ENCODE peak calls at places on chromosome 3, in six cellular contexts. V, R, P, W, O and L are unnamed samples.

GRCh38 chr3:23183114-23183513 is 20.0 kb upstream of the UBE2E2 start:
- DNase-seq in V (no peak), R (no peak), P (no peak), W (no peak), O (no peak), L (no peak)

GRCh38 chr3:133915685-133916639 is 20.3 kb upstream of the RAB6B start:
- DNase-seq in V (no peak), R (no peak), P (no peak), W (no peak), O (no peak), L (no peak)

GRCh38 chr3:58631742-58632141 is 34.8 kb downstream of the FAM3D start:
- DNase-seq in V (no peak), R (no peak), P (no peak), W (no peak), O (no peak), L (no peak)

GRCh38 chr3:195087321-195087720 is 183.6 kb downstream of the XXYLT1 start:
- DNase-seq in V (no peak), R (no peak), P (no peak), W (no peak), O (no peak), L (no peak)

GRCh38 chr3:150787741-150788370 is 24.9 kb upstream of the SIAH2 start:
- DNase-seq in V (peak), R (no peak), P (peak), W (peak), O (peak), L (peak)

GRCh38 chr3:58383476-58383875 is 50.2 kb downstream of the PDHB start:
- DNase-seq in V (peak), R (no peak), P (no peak), W (no peak), O (no peak), L (no peak)

GRCh38 chr3:191373327-191373726 is 43.0 kb upstream of the UTS2B start:
- DNase-seq in V (peak), R (no peak), P (no peak), W (no peak), O (no peak), L (no peak)

GRCh38 chr3:96619475-96619874 is 194.9 kb upstream of the EPHA6 start:
- DNase-seq in V (no peak), R (no peak), P (no peak), W (no peak), O (peak), L (no peak)

GRCh38 chr3:8595252-8595934 is 49.2 kb downstream of the SSUH2 start:
- DNase-seq in V (no peak), R (no peak), P (no peak), W (no peak), O (no peak), L (no peak)

GRCh38 chr3:169493512-169494141 is 169.9 kb downstream of the MECOM start:
- DNase-seq in V (no peak), R (no peak), P (no peak), W (no peak), O (no peak), L (no peak)

GRCh38 chr3:13781417-13781816 is 98.5 kb downstream of the WNT7A start:
- DNase-seq in V (no peak), R (no peak), P (no peak), W (no peak), O (no peak), L (no peak)

GRCh38 chr3:144235489-144235888 is 263.9 kb downstream of the DIPK2A start:
- DNase-seq in V (no peak), R (no peak), P (no peak), W (no peak), O (no peak), L (no peak)

GRCh38 chr3:103056552-103056951 is 621.7 kb downstream of the ZPLD1 start:
- DNase-seq in V (no peak), R (no peak), P (peak), W (peak), O (no peak), L (no peak)

GRCh38 chr3:154081305-154081704 is 39.9 kb upstream of the ARHGEF26 start:
- DNase-seq in V (no peak), R (no peak), P (no peak), W (no peak), O (no peak), L (no peak)

GRCh38 chr3:141305436-141305835 is 62.9 kb upstream of the ZBTB38 start:
- DNase-seq in V (peak), R (no peak), P (peak), W (no peak), O (no peak), L (peak)

GRCh38 chr3:108806316-108806715 is 16.3 kb upstream of the TRAT1 start:
- DNase-seq in V (no peak), R (no peak), P (no peak), W (no peak), O (no peak), L (no peak)

GRCh38 chr3:71511037-71511436 is 72.5 kb downstream of the FOXP1 start:
- DNase-seq in V (peak), R (no peak), P (no peak), W (no peak), O (peak), L (peak)

GRCh38 chr3:186985713-186986364 is 55.5 kb downstream of the ST6GAL1 start:
- DNase-seq in V (no peak), R (peak), P (no peak), W (no peak), O (peak), L (no peak)

GRCh38 chr3:71006810-71007785 is 576.4 kb downstream of the FOXP1 start:
- DNase-seq in V (no peak), R (no peak), P (peak), W (no peak), O (peak), L (peak)

GRCh38 chr3:28028554-28028953 is 212.9 kb upstream of the CMC1 start:
- DNase-seq in V (no peak), R (no peak), P (no peak), W (no peak), O (no peak), L (no peak)

GRCh38 chr3:9149566-9149965 is 99.9 kb downstream of the SRGAP3 start:
- DNase-seq in V (no peak), R (no peak), P (no peak), W (no peak), O (no peak), L (no peak)

GRCh38 chr3:185779461-185779860 is 45.4 kb downstream of the IGF2BP2 start:
- DNase-seq in V (no peak), R (no peak), P (no peak), W (no peak), O (no peak), L (no peak)

GRCh38 chr3:31903686-31904431 is 77.2 kb downstream of the OSBPL10 start:
- DNase-seq in V (no peak), R (no peak), P (no peak), W (no peak), O (no peak), L (no peak)

GRCh38 chr3:82114589-82114988 is 353.1 kb upstream of the GBE1 start:
- DNase-seq in V (no peak), R (no peak), P (no peak), W (no peak), O (no peak), L (no peak)

GRCh38 chr3:39850707-39851014 is 41.3 kb downstream of the MYRIP start:
- DNase-seq in V (no peak), R (no peak), P (no peak), W (no peak), O (no peak), L (no peak)

GRCh38 chr3:190301591-190301990 is 20.7 kb downstream of the CLDN1 start:
- DNase-seq in V (no peak), R (no peak), P (no peak), W (no peak), O (no peak), L (no peak)

GRCh38 chr3:29072626-29073025 is 208.2 kb upstream of the RBMS3 start:
- DNase-seq in V (peak), R (no peak), P (no peak), W (no peak), O (no peak), L (no peak)

GRCh38 chr3:40310690-40311089 is 1.2 kb downstream of the EIF1B start:
- DNase-seq in V (peak), R (no peak), P (no peak), W (no peak), O (peak), L (no peak)

GRCh38 chr3:126119008-126119675 is 35.2 kb upstream of the SLC41A3 start:
- DNase-seq in V (no peak), R (no peak), P (no peak), W (no peak), O (no peak), L (no peak)

GRCh38 chr3:190786898-190787297 is 75.6 kb downstream of the GMNC start:
- DNase-seq in V (no peak), R (no peak), P (no peak), W (no peak), O (no peak), L (no peak)

GRCh38 chr3:132432639-132433038 is 15.3 kb downstream of the DNAJC13 start:
- DNase-seq in V (peak), R (no peak), P (no peak), W (peak), O (peak), L (peak)

DNA sequence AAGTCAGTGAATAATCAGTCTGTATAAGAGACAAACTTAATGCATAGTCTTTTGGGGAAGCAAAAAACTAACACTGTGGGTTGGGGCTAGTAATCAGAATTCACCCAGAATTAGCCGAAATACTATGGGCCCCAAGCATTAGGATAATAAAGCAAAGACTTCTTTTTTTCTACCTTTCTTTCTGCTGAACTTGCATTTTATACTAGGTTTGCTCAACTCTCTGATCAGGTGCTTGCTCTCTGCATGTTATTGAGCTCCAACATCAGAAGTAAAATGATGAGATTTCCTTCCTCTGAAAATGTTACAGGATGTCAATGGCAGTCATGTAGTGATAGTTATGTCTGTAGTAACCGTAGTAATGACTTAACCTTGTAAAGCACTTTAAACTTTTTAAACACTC is 216.6 kb downstream of the KCNMB2 start:
- DNase-seq in V (no peak), R (no peak), P (no peak), W (no peak), O (no peak), L (no peak)
- TF ChIP-seq SMC3 in V (no peak), R (no peak), P (no peak), W (no peak), O (no peak), L (no peak)

GRCh38 chr3:196889844-196890243 is 22.1 kb downstream of the SENP5 start:
- DNase-seq in V (no peak), R (no peak), P (no peak), W (no peak), O (no peak), L (no peak)
- H3K4me3 ChIP-seq in V (no peak), R (no peak), P (no peak), W (no peak), O (no peak), L (no peak)

GRCh38 chr3:11948331-11948730 is 55.9 kb upstream of the SYN2 start:
- DNase-seq in V (no peak), R (no peak), P (no peak), W (no peak), O (no peak), L (no peak)
- TF ChIP-seq USF2 in V (no peak), R (no peak), P (no peak), W (no peak), O (no peak), L (no peak)

GRCh38 chr3:160667452-160667851 is 9.5 kb upstream of the ARL14 start:
- DNase-seq in V (peak), R (no peak), P (no peak), W (no peak), O (no peak), L (peak)
- TF ChIP-seq SMC3 in V (no peak), R (no peak), P (no peak), W (no peak), O (no peak), L (no peak)